ENCODE peak calls at places on chromosomes 13 and 19, in nine cellular contexts. One of them, this sample, is unnamed.
A peak's percentile ranks its signal among the peaks of the same experiment; 100 is the strongest.

GRCh38 chr13:27954406-27954851 is 14.7 kb downstream of the CDX2 start:
- DNase-seq in vagina: no peak
- DNase-seq in BE2C: no peak
- DNase-seq in IMR-90: no peak
- DNase-seq in fibroblast of lung: peak; percentile 26
- DNase-seq in tibial nerve: no peak
- DNase-seq in GM23338: peak; percentile 75
- DNase-seq in esophagus muscularis mucosa: peak; percentile 87
- DNase-seq in astrocyte: no peak
- DNase-seq in this sample: peak; percentile 47

GRCh38 chr13:112248909-112249592 is 127.1 kb upstream of the SPACA7 start:
- DNase-seq in vagina: no peak
- DNase-seq in BE2C: no peak
- DNase-seq in IMR-90: no peak
- DNase-seq in fibroblast of lung: no peak
- DNase-seq in tibial nerve: no peak
- DNase-seq in GM23338: no peak
- DNase-seq in esophagus muscularis mucosa: peak; percentile 75
- DNase-seq in astrocyte: no peak
- DNase-seq in this sample: no peak

GRCh38 chr13:43905435-43906031 is 25.8 kb downstream of the LACC1 start:
- DNase-seq in vagina: no peak
- DNase-seq in BE2C: peak; percentile 25
- DNase-seq in IMR-90: peak; percentile 77
- DNase-seq in fibroblast of lung: peak; percentile 58
- DNase-seq in tibial nerve: peak; percentile 81
- DNase-seq in GM23338: peak; percentile 82
- DNase-seq in esophagus muscularis mucosa: no peak
- DNase-seq in astrocyte: peak; percentile 39
- DNase-seq in this sample: no peak

GRCh38 chr19:53879145-53880037 is 2.6 kb upstream of the PRKCG start:
- DNase-seq in vagina: no peak
- DNase-seq in BE2C: peak; percentile 98
- DNase-seq in IMR-90: peak; percentile 83
- DNase-seq in fibroblast of lung: peak; percentile 82
- DNase-seq in tibial nerve: peak; percentile 88
- DNase-seq in GM23338: peak; percentile 98
- DNase-seq in esophagus muscularis mucosa: peak; percentile 96
- DNase-seq in astrocyte: peak; percentile 66
- DNase-seq in this sample: peak; percentile 93

GRCh38 chr13:99028890-99029289 is 51.0 kb upstream of the DOCK9 start:
- DNase-seq in vagina: no peak
- DNase-seq in BE2C: peak; percentile 45
- DNase-seq in IMR-90: no peak
- DNase-seq in fibroblast of lung: no peak
- DNase-seq in tibial nerve: no peak
- DNase-seq in GM23338: peak; percentile 78
- DNase-seq in esophagus muscularis mucosa: peak; percentile 82
- DNase-seq in astrocyte: no peak
- DNase-seq in this sample: no peak

GRCh38 chr19:12834976-12835757 is 788 bp upstream of the RTBDN start:
- DNase-seq in vagina: no peak
- DNase-seq in BE2C: peak; percentile 72
- DNase-seq in IMR-90: no peak
- DNase-seq in fibroblast of lung: no peak
- DNase-seq in tibial nerve: no peak
- DNase-seq in GM23338: peak; percentile 90
- DNase-seq in esophagus muscularis mucosa: no peak
- DNase-seq in astrocyte: no peak
- DNase-seq in this sample: peak; percentile 50

GRCh38 chr19:15149704-15150103 is 42.5 kb downstream of the SYDE1 start:
- DNase-seq in vagina: no peak
- DNase-seq in BE2C: no peak
- DNase-seq in IMR-90: no peak
- DNase-seq in fibroblast of lung: no peak
- DNase-seq in tibial nerve: no peak
- DNase-seq in GM23338: no peak
- DNase-seq in esophagus muscularis mucosa: no peak
- DNase-seq in astrocyte: no peak
- DNase-seq in this sample: no peak

GRCh38 chr19:16118489-16119033 is 6.9 kb downstream of the RAB8A start:
- DNase-seq in vagina: no peak
- DNase-seq in BE2C: no peak
- DNase-seq in IMR-90: no peak
- DNase-seq in fibroblast of lung: no peak
- DNase-seq in tibial nerve: no peak
- DNase-seq in GM23338: no peak
- DNase-seq in esophagus muscularis mucosa: no peak
- DNase-seq in astrocyte: no peak
- DNase-seq in this sample: peak; percentile 31

GRCh38 chr19:5193192-5193591 is 147.4 kb downstream of the PTPRS start:
- DNase-seq in vagina: no peak
- DNase-seq in BE2C: no peak
- DNase-seq in IMR-90: no peak
- DNase-seq in fibroblast of lung: no peak
- DNase-seq in tibial nerve: no peak
- DNase-seq in GM23338: peak; percentile 80
- DNase-seq in esophagus muscularis mucosa: no peak
- DNase-seq in astrocyte: no peak
- DNase-seq in this sample: no peak

GRCh38 chr19:36152061-36152885 is at the start of gene COX7A1:
- DNase-seq in vagina: no peak
- DNase-seq in BE2C: no peak
- DNase-seq in IMR-90: no peak
- DNase-seq in fibroblast of lung: no peak
- DNase-seq in tibial nerve: peak; percentile 57
- DNase-seq in GM23338: peak; percentile 69
- DNase-seq in esophagus muscularis mucosa: peak; percentile 92
- DNase-seq in astrocyte: no peak
- DNase-seq in this sample: no peak

GRCh38 chr13:23554000-23554399 is 16.2 kb upstream of the TNFRSF19 start:
- DNase-seq in vagina: no peak
- DNase-seq in BE2C: no peak
- DNase-seq in IMR-90: peak; percentile 16
- DNase-seq in fibroblast of lung: peak; percentile 22
- DNase-seq in tibial nerve: no peak
- DNase-seq in GM23338: no peak
- DNase-seq in esophagus muscularis mucosa: peak; percentile 77
- DNase-seq in astrocyte: no peak
- DNase-seq in this sample: no peak

GRCh38 chr13:110287031-110287828 is 19.7 kb downstream of the COL4A1 start:
- DNase-seq in vagina: no peak
- DNase-seq in BE2C: no peak
- DNase-seq in IMR-90: no peak
- DNase-seq in fibroblast of lung: peak; percentile 74
- DNase-seq in tibial nerve: no peak
- DNase-seq in GM23338: no peak
- DNase-seq in esophagus muscularis mucosa: no peak
- DNase-seq in astrocyte: peak; percentile 68
- DNase-seq in this sample: no peak

GRCh38 chr19:34838248-34838647 is 65.2 kb upstream of the ZNF599 start:
- DNase-seq in vagina: no peak
- DNase-seq in BE2C: no peak
- DNase-seq in IMR-90: no peak
- DNase-seq in fibroblast of lung: no peak
- DNase-seq in tibial nerve: no peak
- DNase-seq in GM23338: peak; percentile 44
- DNase-seq in esophagus muscularis mucosa: no peak
- DNase-seq in astrocyte: no peak
- DNase-seq in this sample: no peak

GRCh38 chr13:90640976-90641375 is 706.5 kb upstream of the MIR17HG start:
- DNase-seq in vagina: no peak
- DNase-seq in BE2C: no peak
- DNase-seq in IMR-90: no peak
- DNase-seq in fibroblast of lung: peak; percentile 70
- DNase-seq in tibial nerve: no peak
- DNase-seq in GM23338: no peak
- DNase-seq in esophagus muscularis mucosa: no peak
- DNase-seq in astrocyte: peak; percentile 60
- DNase-seq in this sample: no peak

GRCh38 chr13:113970810-113971470 is 2.9 kb downstream of the C13orf46 start:
- DNase-seq in vagina: no peak
- DNase-seq in BE2C: no peak
- DNase-seq in IMR-90: peak; percentile 23
- DNase-seq in fibroblast of lung: peak; percentile 70
- DNase-seq in tibial nerve: peak; percentile 55
- DNase-seq in GM23338: no peak
- DNase-seq in esophagus muscularis mucosa: no peak
- DNase-seq in astrocyte: peak; percentile 64
- DNase-seq in this sample: peak; percentile 88

GRCh38 chr19:35521124-35521743 is 6.9 kb downstream of the SBSN start:
- DNase-seq in vagina: no peak
- DNase-seq in BE2C: no peak
- DNase-seq in IMR-90: no peak
- DNase-seq in fibroblast of lung: no peak
- DNase-seq in tibial nerve: no peak
- DNase-seq in GM23338: peak; percentile 70
- DNase-seq in esophagus muscularis mucosa: no peak
- DNase-seq in astrocyte: no peak
- DNase-seq in this sample: no peak

GRCh38 chr13:67229438-67230242 is 496 bp downstream of the PCDH9 start:
- DNase-seq in vagina: no peak
- DNase-seq in BE2C: no peak
- DNase-seq in IMR-90: peak; percentile 10
- DNase-seq in fibroblast of lung: peak; percentile 28
- DNase-seq in tibial nerve: peak; percentile 5
- DNase-seq in GM23338: peak; percentile 10
- DNase-seq in esophagus muscularis mucosa: no peak
- DNase-seq in astrocyte: peak; percentile 13
- DNase-seq in this sample: no peak
- H3K36me3 ChIP-seq in vagina: no peaks in the 10 kb centered on the region
- H3K36me3 ChIP-seq in BE2C: peaks cover 18% of the 10 kb centered on the region
- H3K36me3 ChIP-seq in IMR-90: no peaks in the 10 kb centered on the region
- H3K36me3 ChIP-seq in fibroblast of lung: no peaks in the 10 kb centered on the region
- H3K36me3 ChIP-seq in tibial nerve: no peaks in the 10 kb centered on the region
- H3K36me3 ChIP-seq in GM23338: no peaks in the 10 kb centered on the region
- H3K36me3 ChIP-seq in esophagus muscularis mucosa: no peaks in the 10 kb centered on the region
- H3K36me3 ChIP-seq in astrocyte: no peaks in the 10 kb centered on the region
- H3K36me3 ChIP-seq in this sample: no peaks in the 10 kb centered on the region

DNA sequence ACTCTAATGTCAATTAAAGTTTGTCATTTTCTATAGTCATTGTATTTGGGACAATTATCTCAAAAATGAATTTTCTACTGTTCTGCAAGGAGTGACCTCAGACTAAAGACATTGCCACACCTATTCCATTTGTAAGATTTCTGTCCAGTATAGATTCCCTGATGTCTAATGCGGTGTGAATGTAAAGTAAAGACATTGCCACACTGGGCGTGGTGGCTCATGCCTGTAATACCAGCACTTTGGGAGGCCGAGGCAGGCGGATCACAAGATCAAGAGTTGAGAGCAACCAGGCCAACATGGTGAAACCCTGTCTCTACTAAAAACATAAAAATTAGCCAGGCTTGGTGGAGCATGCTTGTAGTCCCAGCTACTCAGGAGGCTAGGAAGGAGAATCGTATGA is 13.8 kb upstream of the ZNF83 start:
- DNase-seq in vagina: no peak
- DNase-seq in BE2C: no peak
- DNase-seq in IMR-90: no peak
- DNase-seq in fibroblast of lung: no peak
- DNase-seq in tibial nerve: no peak
- DNase-seq in GM23338: no peak
- DNase-seq in esophagus muscularis mucosa: no peak
- DNase-seq in astrocyte: no peak
- DNase-seq in this sample: no peak
- H3K36me3 ChIP-seq in vagina: no peaks in the 10 kb centered on the region
- H3K36me3 ChIP-seq in BE2C: peaks cover 8% of the 10 kb centered on the region
- H3K36me3 ChIP-seq in IMR-90: peaks cover 22% of the 10 kb centered on the region
- H3K36me3 ChIP-seq in fibroblast of lung: no peaks in the 10 kb centered on the region
- H3K36me3 ChIP-seq in tibial nerve: peaks cover 8% of the 10 kb centered on the region
- H3K36me3 ChIP-seq in GM23338: no peaks in the 10 kb centered on the region
- H3K36me3 ChIP-seq in esophagus muscularis mucosa: peaks cover 39% of the 10 kb centered on the region
- H3K36me3 ChIP-seq in astrocyte: peaks cover 25% of the 10 kb centered on the region
- H3K36me3 ChIP-seq in this sample: peaks cover 8% of the 10 kb centered on the region

DNA sequence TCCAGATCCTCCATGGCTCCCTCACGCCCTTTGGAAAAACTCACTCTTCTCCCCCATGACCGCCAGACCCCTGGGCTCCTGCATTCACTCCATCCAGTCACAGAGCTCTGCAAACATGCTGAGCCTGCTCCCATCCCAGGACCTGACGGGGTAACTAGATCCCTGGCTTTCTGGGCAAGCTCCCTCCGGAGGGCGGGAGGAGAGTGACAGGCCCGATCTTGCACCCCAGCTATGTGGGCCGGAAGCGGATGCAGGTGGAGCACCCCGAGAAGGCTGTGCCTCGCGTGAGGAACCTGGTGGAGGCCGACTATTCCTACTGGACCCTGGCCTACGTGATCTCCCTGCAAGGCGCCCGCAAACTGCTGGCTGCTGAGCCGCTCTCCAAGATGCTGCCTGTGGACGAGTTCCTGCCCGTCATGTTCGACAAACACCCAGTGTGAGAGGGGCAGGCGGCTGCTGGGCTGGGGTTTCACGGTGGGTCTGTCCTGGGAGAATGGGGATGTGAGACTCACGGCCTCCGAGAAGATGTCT is 25.1 kb downstream of the COLGALT1 start:
- DNase-seq in vagina: no peak
- DNase-seq in BE2C: no peak
- DNase-seq in IMR-90: no peak
- DNase-seq in fibroblast of lung: no peak
- DNase-seq in tibial nerve: no peak
- DNase-seq in GM23338: peak; percentile 67
- DNase-seq in esophagus muscularis mucosa: no peak
- DNase-seq in astrocyte: no peak
- DNase-seq in this sample: no peak
- H3K36me3 ChIP-seq in vagina: no peaks in the 10 kb centered on the region
- H3K36me3 ChIP-seq in BE2C: peaks cover 37% of the 10 kb centered on the region
- H3K36me3 ChIP-seq in IMR-90: peaks cover 51% of the 10 kb centered on the region
- H3K36me3 ChIP-seq in fibroblast of lung: peaks cover 33% of the 10 kb centered on the region
- H3K36me3 ChIP-seq in tibial nerve: peaks cover 8% of the 10 kb centered on the region
- H3K36me3 ChIP-seq in GM23338: no peaks in the 10 kb centered on the region
- H3K36me3 ChIP-seq in esophagus muscularis mucosa: peaks cover 66% of the 10 kb centered on the region
- H3K36me3 ChIP-seq in astrocyte: peaks cover 14% of the 10 kb centered on the region
- H3K36me3 ChIP-seq in this sample: no peaks in the 10 kb centered on the region

GRCh38 chr19:46308510-46308909 is 11.7 kb downstream of the HIF3A start:
- DNase-seq in vagina: no peak
- DNase-seq in BE2C: no peak
- DNase-seq in IMR-90: no peak
- DNase-seq in fibroblast of lung: no peak
- DNase-seq in tibial nerve: no peak
- DNase-seq in GM23338: no peak
- DNase-seq in esophagus muscularis mucosa: no peak
- DNase-seq in astrocyte: no peak
- DNase-seq in this sample: no peak

GRCh38 chr19:46306501-46306900 is 9.7 kb downstream of the HIF3A start:
- DNase-seq in vagina: no peak
- DNase-seq in BE2C: no peak
- DNase-seq in IMR-90: no peak
- DNase-seq in fibroblast of lung: no peak
- DNase-seq in tibial nerve: no peak
- DNase-seq in GM23338: no peak
- DNase-seq in esophagus muscularis mucosa: no peak
- DNase-seq in astrocyte: no peak
- DNase-seq in this sample: no peak

GRCh38 chr19:46309056-46309455 is 12.2 kb downstream of the HIF3A start:
- DNase-seq in vagina: no peak
- DNase-seq in BE2C: no peak
- DNase-seq in IMR-90: no peak
- DNase-seq in fibroblast of lung: no peak
- DNase-seq in tibial nerve: no peak
- DNase-seq in GM23338: no peak
- DNase-seq in esophagus muscularis mucosa: no peak
- DNase-seq in astrocyte: no peak
- DNase-seq in this sample: no peak

GRCh38 chr19:46317339-46317738 is 20.5 kb downstream of the HIF3A start:
- DNase-seq in vagina: no peak
- DNase-seq in BE2C: no peak
- DNase-seq in IMR-90: no peak
- DNase-seq in fibroblast of lung: no peak
- DNase-seq in tibial nerve: no peak
- DNase-seq in GM23338: no peak
- DNase-seq in esophagus muscularis mucosa: no peak
- DNase-seq in astrocyte: no peak
- DNase-seq in this sample: no peak

GRCh38 chr19:46311444-46311843 is 14.6 kb downstream of the HIF3A start:
- DNase-seq in vagina: no peak
- DNase-seq in BE2C: no peak
- DNase-seq in IMR-90: no peak
- DNase-seq in fibroblast of lung: no peak
- DNase-seq in tibial nerve: no peak
- DNase-seq in GM23338: no peak
- DNase-seq in esophagus muscularis mucosa: no peak
- DNase-seq in astrocyte: no peak
- DNase-seq in this sample: no peak
- H3K36me3 ChIP-seq in vagina: no peaks in the 10 kb centered on the region
- H3K36me3 ChIP-seq in BE2C: no peaks in the 10 kb centered on the region
- H3K36me3 ChIP-seq in IMR-90: no peaks in the 10 kb centered on the region
- H3K36me3 ChIP-seq in fibroblast of lung: no peaks in the 10 kb centered on the region
- H3K36me3 ChIP-seq in tibial nerve: no peaks in the 10 kb centered on the region
- H3K36me3 ChIP-seq in GM23338: peaks cover 8% of the 10 kb centered on the region
- H3K36me3 ChIP-seq in esophagus muscularis mucosa: peaks cover 84% of the 10 kb centered on the region
- H3K36me3 ChIP-seq in astrocyte: no peaks in the 10 kb centered on the region
- H3K36me3 ChIP-seq in this sample: no peaks in the 10 kb centered on the region

This sample was measured in pancreas.